ENCODE peak calls at places on chromosomes 12 and 14, in eight cellular contexts. E, O, W, N, J, P, M and Q are unnamed samples.

GRCh38 chr12:121797937-121798801 is 4.7 kb upstream of the RHOF start:
- DNase-seq in O (peak; percentile 68), M (peak; percentile 76), P (no peak), W (peak; percentile 43), J (peak; percentile 81), N (peak; percentile 92), E (no peak), Q (no peak)

GRCh38 chr12:111330800-111331752 is 37.8 kb downstream of the PHETA1 start:
- DNase-seq in W (peak; percentile 44), P (no peak), O (peak; percentile 13), N (no peak), J (no peak), M (no peak), E (peak; percentile 21), Q (peak; percentile 35)

GRCh38 chr12:24510581-24511125 is 438.2 kb downstream of the BCAT1 start:
- DNase-seq in N (no peak), J (no peak), M (no peak), P (no peak), E (no peak), W (no peak), O (no peak), Q (no peak)

GRCh38 chr12:84919271-84919670 is 6.7 kb upstream of the SLC6A15 start:
- DNase-seq in P (no peak), E (no peak), J (no peak), W (no peak), N (no peak), M (no peak), O (no peak), Q (no peak)

GRCh38 chr12:51421266-51421884 is 3.3 kb upstream of the SLC4A8 start:
- DNase-seq in J (no peak), N (no peak), P (peak; percentile 25), O (peak; percentile 78), W (peak; percentile 45), E (peak; percentile 24), M (peak; percentile 56), Q (peak; percentile 59)

GRCh38 chr12:26281320-26281719 is 85.9 kb downstream of the SSPN start:
- DNase-seq in P (no peak), J (peak; percentile 57), O (peak; percentile 28), N (peak; percentile 62), W (no peak), E (no peak), M (no peak), Q (no peak)

GRCh38 chr14:75928587-75929230 is 53.1 kb downstream of the TGFB3 start:
- DNase-seq in M (no peak), W (no peak), O (no peak), E (no peak), J (no peak), N (no peak), P (no peak), Q (no peak)

GRCh38 chr12:125983094-125983783 is 918.0 kb downstream of the AACS start:
- DNase-seq in E (no peak), O (peak; percentile 86), W (peak; percentile 12), J (no peak), N (peak; percentile 75), P (no peak), M (peak; percentile 25), Q (peak; percentile 51)

GRCh38 chr12:94988471-94988870 is 15.0 kb downstream of the NDUFA12 start:
- DNase-seq in W (no peak), O (no peak), E (no peak), N (no peak), J (no peak), M (no peak), P (peak; percentile 5), Q (no peak)

GRCh38 chr14:34094384-34094783 is 143.5 kb upstream of the EGLN3 start:
- DNase-seq in J (no peak), E (no peak), P (no peak), O (no peak), N (no peak), M (no peak), W (no peak), Q (no peak)

GRCh38 chr14:33855672-33856071 is 95.2 kb downstream of the EGLN3 start:
- DNase-seq in J (no peak), E (no peak), O (no peak), P (no peak), N (no peak), W (no peak), M (no peak), Q (no peak)

GRCh38 chr12:119036878-119037493 is 55.6 kb downstream of the SRRM4 start:
- DNase-seq in J (no peak), W (peak; percentile 73), E (no peak), M (peak; percentile 31), P (no peak), O (peak; percentile 13), N (no peak), Q (peak; percentile 20)

GRCh38 chr12:9340422-9341259 is 132.4 kb upstream of the PZP start:
- DNase-seq in E (no peak), O (no peak), J (no peak), W (no peak), M (no peak), N (no peak), P (no peak), Q (no peak)

GRCh38 chr12:57213763-57214397 is 2.7 kb upstream of the NXPH4 start:
- DNase-seq in M (no peak), P (no peak), O (no peak), N (no peak), W (no peak), J (no peak), E (no peak), Q (no peak)

GRCh38 chr12:57214398-57214781 is 2.2 kb upstream of the NXPH4 start:
- DNase-seq in P (peak; percentile 71), E (no peak), N (peak; percentile 80), J (peak; percentile 67), O (peak; percentile 70), W (peak; percentile 69), M (peak; percentile 69), Q (peak; percentile 58)

GRCh38 chr12:57211791-57212700 is 4.5 kb upstream of the NXPH4 start:
- DNase-seq in W (no peak), P (no peak), O (no peak), N (peak; percentile 77), M (no peak), E (no peak), J (no peak), Q (no peak)

GRCh38 chr12:57212701-57213067 is 3.9 kb upstream of the NXPH4 start:
- DNase-seq in E (no peak), P (no peak), W (no peak), M (no peak), O (no peak), N (peak; percentile 64), J (no peak), Q (no peak)

DNA sequence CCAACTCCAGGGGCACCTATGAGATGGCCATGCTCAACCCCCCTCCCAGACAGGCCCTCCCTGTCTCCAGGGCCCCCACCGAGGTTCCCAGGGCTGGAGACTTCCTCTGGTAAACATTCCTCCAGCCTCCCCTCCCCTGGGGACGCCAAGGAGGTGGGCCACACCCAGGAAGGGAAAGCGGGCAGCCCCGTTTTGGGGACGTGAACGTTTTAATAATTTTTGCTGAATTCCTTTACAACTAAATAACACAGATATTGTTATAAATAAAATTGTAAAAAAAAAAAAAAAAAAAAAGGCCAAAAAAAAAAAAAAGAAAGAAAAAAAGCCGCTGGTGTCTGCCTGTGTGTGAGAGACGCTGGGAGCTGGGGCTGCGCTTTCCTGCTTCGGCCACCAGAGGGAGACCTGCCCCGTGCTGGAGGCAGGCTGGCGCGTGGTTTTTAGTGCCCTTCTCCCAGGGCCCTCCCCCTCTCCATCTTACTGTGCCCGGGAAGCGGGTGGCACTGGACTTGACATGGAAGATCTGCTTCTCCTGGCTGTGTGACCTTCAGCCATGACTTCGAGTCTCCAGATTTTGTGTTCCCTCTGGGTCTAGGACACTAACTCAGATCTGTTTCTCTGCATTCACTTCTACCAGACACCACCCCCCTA is 3.4 kb upstream of the NXPH4 start:
- DNase-seq in M (peak; percentile 87), E (peak; percentile 64), P (peak; percentile 88), O (peak; percentile 89), N (peak; percentile 95), W (peak; percentile 94), J (peak; percentile 84), Q (peak; percentile 70)
- H3K4me3 ChIP-seq in M (no peak overlapping the region), E (no peak overlapping the region), P (no peak overlapping the region), O (no peak overlapping the region), N (no peak overlapping the region), W (no peak overlapping the region), J (no peak overlapping the region), Q (no peak overlapping the region)

DNA sequence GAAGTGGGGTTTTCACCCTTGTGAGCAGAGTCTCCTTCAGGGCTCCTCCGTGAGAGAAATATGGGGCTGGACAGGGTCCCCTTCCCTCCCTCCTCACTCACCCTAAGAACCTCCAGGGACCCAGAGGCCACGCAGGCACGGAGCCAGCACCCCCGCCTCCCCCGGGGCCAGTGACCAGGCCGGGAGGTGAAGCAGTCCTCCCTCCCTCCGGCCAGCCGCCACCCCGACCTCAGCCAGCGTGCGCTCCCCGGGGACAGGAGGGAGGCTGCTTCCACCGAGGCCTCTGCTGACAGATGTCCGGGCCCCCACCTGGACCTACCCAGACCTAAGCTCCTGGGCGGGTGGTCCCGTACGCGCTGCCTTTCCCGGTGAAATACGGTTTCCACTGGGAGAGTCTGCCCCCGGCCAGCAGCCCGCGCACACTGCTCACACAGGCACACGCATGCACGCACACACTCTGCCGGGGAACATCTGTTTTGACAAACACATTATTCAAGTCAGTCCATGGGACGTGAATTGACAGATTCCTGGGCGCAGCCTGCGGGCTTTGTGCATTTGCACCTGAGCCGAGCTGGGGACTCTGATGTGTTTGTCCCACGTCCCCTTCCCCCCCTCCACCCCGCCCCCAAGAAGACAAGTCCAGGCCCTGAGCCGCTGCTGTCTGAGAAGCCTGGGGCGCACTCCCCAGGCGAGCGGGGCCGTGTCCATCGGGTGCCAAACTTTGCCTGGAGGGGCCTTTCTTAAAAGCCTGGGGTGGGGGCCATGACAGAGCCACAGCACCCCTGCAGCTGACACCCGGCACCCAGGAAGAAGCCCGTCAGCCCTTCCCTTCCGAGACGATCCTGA is 726 bp downstream of the RIMBP2 start:
- DNase-seq in O (no peak), N (no peak), M (peak; percentile 19), W (no peak), E (no peak), P (no peak), J (no peak), Q (no peak)
- H3K4me3 ChIP-seq in O (no peak overlapping the region), N (peak overlapping the region; percentile 31), M (peak overlapping the region; percentile 31), W (no peak overlapping the region), E (peak overlapping the region; percentile 17), P (no peak overlapping the region), J (peak overlapping the region; percentile 46), Q (no peak overlapping the region)

GRCh38 chr12:104275689-104276088 is 27.9 kb upstream of the EID3 start:
- DNase-seq in W (no peak), N (no peak), P (no peak), E (no peak), J (no peak), O (no peak), M (no peak), Q (no peak)
- H3K4me3 ChIP-seq in W (no peak overlapping the region), N (no peak overlapping the region), P (no peak overlapping the region), E (no peak overlapping the region), J (no peak overlapping the region), O (no peak overlapping the region), M (peak overlapping the region; percentile 16), Q (no peak overlapping the region)

DNA sequence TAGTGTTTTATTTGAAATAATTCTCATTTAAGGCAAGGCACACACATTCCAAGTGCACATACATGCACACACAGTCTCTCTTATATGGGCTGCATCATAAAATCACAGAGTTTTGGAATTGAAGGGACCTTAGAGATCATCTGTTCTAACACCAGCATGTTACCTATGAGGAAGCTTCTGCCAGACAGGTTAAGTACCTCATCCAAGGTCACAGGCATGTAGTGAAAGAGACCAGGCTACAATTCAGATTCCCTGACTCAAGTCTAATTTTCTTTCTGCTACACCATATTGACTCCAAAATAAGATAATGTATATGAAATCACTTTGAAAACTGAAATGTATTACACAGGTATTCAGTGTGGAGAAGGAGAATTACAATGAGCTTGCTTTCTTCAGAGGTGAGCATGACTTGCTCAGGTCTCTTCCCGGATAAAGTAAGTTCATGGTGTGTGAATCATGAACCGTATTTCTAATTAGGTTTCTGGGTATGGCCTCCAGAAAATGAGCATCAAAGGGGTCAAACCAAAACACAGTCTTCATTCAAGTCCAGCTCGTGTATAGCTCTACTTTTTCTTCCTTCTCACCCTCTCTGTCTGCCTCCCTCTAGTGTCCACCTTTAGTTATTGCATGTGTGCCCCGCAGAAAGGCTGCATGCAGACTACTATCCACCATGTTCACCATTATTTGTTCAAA is 411.9 kb downstream of the FUT8 start:
- DNase-seq in O (peak; percentile 55), N (no peak), W (peak; percentile 66), P (peak; percentile 59), E (peak; percentile 28), J (no peak), M (peak; percentile 53), Q (peak; percentile 78)
- H3K4me3 ChIP-seq in O (no peak overlapping the region), N (no peak overlapping the region), W (no peak overlapping the region), P (no peak overlapping the region), E (no peak overlapping the region), J (no peak overlapping the region), M (no peak overlapping the region), Q (no peak overlapping the region)